ENCODE peak calls at places on chromosomes 13 and 19, in six cellular contexts. G, U, R, M, S and B are unnamed samples.

GRCh38 chr19:610801-611505 is 21.3 kb downstream of the HCN2 start:
- DNase-seq in G (peak), U (no peak), R (peak), M (peak), S (peak), B (no peak)

GRCh38 chr13:112756511-112756966 is 66.7 kb downstream of the ATP11A start:
- DNase-seq in G (no peak), U (no peak), R (no peak), M (no peak), S (no peak), B (no peak)

GRCh38 chr19:41844601-41845000 is at the start of gene LYPD4:
- DNase-seq in G (no peak), U (no peak), R (no peak), M (no peak), S (peak), B (no peak)

GRCh38 chr19:56252699-56253422 is 19.7 kb upstream of the EDDM13 start:
- DNase-seq in G (peak), U (peak), R (peak), M (peak), S (peak), B (peak)

GRCh38 chr13:108508263-108508662 is 121.1 kb upstream of the MYO16 start:
- DNase-seq in G (no peak), U (no peak), R (no peak), M (no peak), S (no peak), B (no peak)

GRCh38 chr19:46081928-46082727 is 41.3 kb upstream of the IGFL4 start:
- DNase-seq in G (no peak), U (no peak), R (no peak), M (no peak), S (peak), B (peak)

GRCh38 chr19:51417107-51417806 is at the start of gene SIGLEC10:
- DNase-seq in G (peak), U (no peak), R (peak), M (no peak), S (no peak), B (no peak)

GRCh38 chr19:51382004-51382403 is 5.8 kb downstream of the LIM2 start:
- DNase-seq in G (no peak), U (no peak), R (no peak), M (no peak), S (no peak), B (no peak)

GRCh38 chr13:41178040-41178439 is 16.3 kb downstream of the KBTBD7 start:
- DNase-seq in G (no peak), U (no peak), R (no peak), M (no peak), S (no peak), B (no peak)

GRCh38 chr13:69857188-69857821 is 250.3 kb upstream of the ATXN8OS start:
- DNase-seq in G (no peak), U (no peak), R (no peak), M (no peak), S (peak), B (no peak)

GRCh38 chr19:11375143-11375948 is 880 bp downstream of the SWSAP1 start:
- DNase-seq in G (peak), U (peak), R (peak), M (peak), S (peak), B (peak)

GRCh38 chr19:41701401-41702075 is 6.9 kb upstream of the CEACAM5 start:
- DNase-seq in G (no peak), U (no peak), R (no peak), M (no peak), S (peak), B (no peak)

GRCh38 chr13:52104624-52105023 is 24.2 kb downstream of the NEK5 start:
- DNase-seq in G (no peak), U (no peak), R (no peak), M (no peak), S (no peak), B (no peak)